ENCODE peak calls at places on chromosomes 12 and 14, in four cellular contexts. S is heart left ventricle, T is A549, Z is activated B cell treated with CpG ODN at 0.5 μM for 24 hours. N is an unnamed sample.

GRCh38 chr12:78928200-78929074 is 63.9 kb downstream of the SYT1 start:
- DNase-seq in S (no peak), T (peak; percentile 91), Z (no peak), N (no peak)

GRCh38 chr12:45409966-45410365 is 194.1 kb downstream of the ANO6 start:
- DNase-seq in S (peak; percentile 61), T (no peak), Z (no peak), N (no peak)

GRCh38 chr12:54388214-54389138 is 3.9 kb upstream of the ZNF385A start:
- DNase-seq in S (no peak), T (no peak), Z (no peak), N (no peak)

GRCh38 chr12:122001379-122002209 is 20.1 kb upstream of the BCL7A start:
- DNase-seq in S (no peak), T (no peak), Z (no peak), N (no peak)

GRCh38 chr12:115413626-115414025 is 729.7 kb upstream of the TBX3 start:
- DNase-seq in S (no peak), T (no peak), Z (no peak), N (no peak)

GRCh38 chr14:34582117-34582680 is 42.7 kb upstream of the EAPP start:
- DNase-seq in S (no peak), T (no peak), Z (no peak), N (no peak)

GRCh38 chr12:54404061-54405004 is 14.7 kb downstream of the ITGA5 start:
- DNase-seq in S (no peak), T (peak; percentile 66), Z (no peak), N (peak; percentile 60)

GRCh38 chr12:42030588-42030987 is 114.1 kb downstream of the GXYLT1 start:
- DNase-seq in S (no peak), T (no peak), Z (no peak), N (no peak)

GRCh38 chr12:13196302-13196921 is at the start of gene EMP1:
- DNase-seq in S (peak; percentile 96), T (peak; percentile 97), Z (peak; percentile 32), N (peak; percentile 17)

GRCh38 chr14:64645220-64645891 is 58.9 kb upstream of the PLEKHG3 start:
- DNase-seq in S (no peak), T (peak; percentile 94), Z (no peak), N (no peak)

GRCh38 chr14:102804858-102805257 is 27.6 kb downstream of the TRAF3 start:
- DNase-seq in S (no peak), T (no peak), Z (no peak), N (no peak)

GRCh38 chr14:101276309-101277091 is 284.8 kb upstream of the DIO3 start:
- DNase-seq in S (no peak), T (no peak), Z (no peak), N (no peak)

DNA sequence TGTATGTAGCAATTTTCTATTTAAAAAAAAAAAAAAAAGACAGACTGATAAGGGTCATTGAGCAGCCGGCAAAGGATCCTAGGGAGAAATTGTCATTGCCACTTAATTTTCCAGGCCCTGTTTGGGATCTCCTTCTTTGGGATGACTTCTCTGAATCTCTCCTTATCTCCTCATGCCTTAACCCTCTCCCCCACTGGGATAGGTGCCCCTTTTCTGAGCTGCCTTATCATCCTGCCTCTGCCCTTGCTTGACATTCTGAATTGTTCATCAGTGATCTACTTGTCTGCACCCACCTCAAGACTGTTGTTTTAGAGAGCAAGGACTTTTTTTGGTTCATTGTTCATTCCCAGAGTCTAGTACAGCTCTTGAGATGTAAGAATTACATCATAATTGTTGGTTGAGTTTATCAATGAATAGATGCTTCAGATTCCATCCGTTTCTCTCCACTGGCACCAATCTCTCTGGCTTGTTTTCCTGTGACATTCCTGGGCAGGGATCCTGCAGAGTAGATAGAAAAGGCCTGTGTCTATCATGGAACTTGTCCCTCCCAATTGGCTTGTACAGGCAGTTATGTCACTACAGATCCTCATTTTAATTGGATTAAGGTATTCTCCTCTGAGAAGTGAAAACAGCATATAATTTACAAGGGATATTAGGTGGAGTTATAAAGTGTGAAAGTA is 42.6 kb downstream of the SOCS2 start:
- DNase-seq in S (no peak), T (no peak), Z (no peak), N (no peak)
- TF ChIP-seq CTCF in S (no peak), T (no peak), Z (no peak), N (no peak)

DNA sequence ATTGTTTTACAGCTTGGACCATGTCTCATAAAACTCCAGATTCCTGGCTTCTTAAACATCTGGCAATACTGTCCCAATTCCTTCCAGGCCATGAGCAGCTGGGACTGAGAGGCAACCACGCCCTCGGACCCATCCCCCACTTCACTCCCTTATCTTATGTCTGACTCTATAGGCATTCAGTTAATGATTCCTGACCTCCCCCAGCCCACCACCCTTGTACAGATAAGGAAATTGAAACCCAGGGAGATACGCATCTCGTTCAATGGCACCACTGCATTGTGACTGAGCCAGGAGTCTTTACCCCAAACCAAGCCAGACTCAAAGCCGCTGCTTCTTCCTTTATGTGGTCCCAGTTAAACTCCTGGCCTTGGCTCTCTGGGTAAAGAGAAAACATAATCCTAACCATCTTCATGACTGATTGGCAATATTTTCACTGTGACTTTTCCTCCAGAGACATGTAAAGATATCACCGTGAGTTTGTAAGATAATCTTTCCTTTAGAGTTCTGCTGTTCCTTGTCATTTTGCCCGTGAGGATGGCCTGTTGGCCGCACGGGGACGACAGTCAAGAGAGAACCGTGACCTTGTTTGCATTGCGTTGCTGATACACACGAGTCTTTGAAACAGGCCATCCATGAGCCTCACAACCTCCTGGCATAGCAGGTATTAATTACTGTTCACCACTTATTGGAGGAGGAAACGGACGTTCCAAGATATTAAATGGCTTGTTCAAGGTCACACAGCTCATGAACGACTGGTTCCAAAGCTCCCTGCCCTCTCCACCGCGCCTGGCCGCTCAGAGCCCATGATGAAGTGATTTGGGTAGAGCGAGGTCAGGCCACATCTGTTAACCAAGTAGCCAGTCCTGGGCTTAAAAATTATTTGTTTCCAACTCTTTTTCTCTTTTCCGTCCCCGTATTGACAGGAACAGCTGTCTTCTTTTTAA is 39.4 kb downstream of the MAP1LC3B2 start:
- DNase-seq in S (no peak), T (no peak), Z (no peak), N (no peak)
- TF ChIP-seq CTCF in S (no peak), T (no peak), Z (no peak), N (no peak)

DNA sequence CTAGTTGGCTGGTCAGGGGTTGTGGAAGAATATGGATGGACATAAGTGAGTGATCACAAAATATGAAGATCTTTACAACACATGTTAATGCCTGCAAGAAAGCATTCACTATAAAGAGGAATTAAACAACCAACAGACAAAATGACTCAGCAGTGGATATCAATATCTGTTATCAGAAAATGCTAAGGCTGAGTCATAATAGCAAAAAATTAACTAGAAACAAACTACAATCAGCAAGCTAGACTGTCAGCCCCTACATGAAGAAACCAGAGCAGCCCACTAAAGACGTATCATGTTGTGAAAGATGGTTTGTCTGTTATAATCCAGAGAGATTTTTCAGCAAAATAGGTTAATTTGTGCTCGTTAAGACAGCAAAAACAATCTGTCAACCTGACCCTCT is 472.9 kb downstream of the NELL2 start:
- DNase-seq in S (no peak), T (no peak), Z (no peak), N (no peak)
- TF ChIP-seq CTCF in S (no peak), T (no peak), Z (no peak), N (no peak)

GRCh38 chr12:49547090-49547690 is 8.4 kb downstream of the KCNH3 start:
- DNase-seq in S (no peak), T (no peak), Z (no peak), N (no peak)

GRCh38 chr12:49550853-49551252 is 12.0 kb downstream of the KCNH3 start:
- DNase-seq in S (no peak), T (no peak), Z (no peak), N (no peak)

GRCh38 chr12:49549735-49550710 is 11.2 kb downstream of the KCNH3 start:
- DNase-seq in S (no peak), T (no peak), Z (no peak), N (no peak)

GRCh38 chr12:49548481-49548821 is 9.6 kb downstream of the KCNH3 start:
- DNase-seq in S (no peak), T (no peak), Z (no peak), N (no peak)

GRCh38 chr12:49548822-49549648 is 10.2 kb downstream of the KCNH3 start:
- DNase-seq in S (peak; percentile 51), T (no peak), Z (peak; percentile 41), N (no peak)
- TF ChIP-seq CTCF in S (peak; percentile 48), T (no peak), Z (no peak), N (peak; percentile 19)

DNA sequence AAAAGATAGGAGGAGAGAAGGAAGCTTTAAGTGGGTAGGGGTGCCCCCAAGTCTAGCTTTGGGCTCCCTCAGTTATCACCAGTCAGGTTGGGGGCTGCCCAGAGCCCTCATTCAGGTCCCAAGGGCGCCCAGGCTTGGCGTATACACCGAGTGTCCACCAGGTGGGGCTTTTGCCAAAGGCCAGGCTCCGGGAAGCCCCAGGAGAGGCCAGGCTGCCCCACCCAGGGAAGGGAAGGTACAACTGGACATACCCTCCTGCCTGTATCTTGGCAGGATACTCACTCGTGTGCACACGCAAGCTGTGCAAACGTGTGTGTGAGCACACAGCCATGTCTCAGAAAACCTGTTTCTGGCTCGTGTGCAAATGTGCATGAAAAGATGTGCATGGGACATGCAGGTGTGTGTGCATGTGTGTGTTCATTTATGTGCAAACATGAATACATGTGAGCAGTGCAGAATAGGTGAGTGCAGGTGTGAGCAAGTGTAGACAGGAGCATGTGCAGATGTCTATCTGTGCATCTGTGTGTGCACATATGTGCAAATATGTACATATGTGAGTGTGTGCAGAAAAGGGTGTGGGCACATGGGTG is 103.9 kb upstream of the MYL2 start:
- DNase-seq in S (peak; percentile 55), T (peak; percentile 61), Z (no peak), N (peak; percentile 20)
- TF ChIP-seq CTCF in S (peak; percentile 52), T (peak; percentile 90), Z (no peak), N (no peak)